ENCODE peak calls at places on chromosome 6, in seven cellular contexts. P, J, H, X, T, L and A are unnamed samples. For H3K4me1, the result is how much of the 10 kb centered on the place peaks cover.

GRCh38 chr6:2708456-2708855 is 42.3 kb downstream of the MYLK4 start:
- DNase-seq in X (no peak), H (no peak), L (no peak), J (no peak), P (peak), T (no peak), A (no peak)

GRCh38 chr6:133804263-133804662 is 84.7 kb upstream of the TCF21 start:
- DNase-seq in L (no peak), J (peak), T (no peak), H (no peak), P (peak), X (no peak), A (no peak)

GRCh38 chr6:51562198-51562597 is 525.2 kb downstream of the PKHD1 start:
- DNase-seq in L (no peak), H (no peak), P (no peak), J (no peak), T (peak), X (no peak), A (no peak)

GRCh38 chr6:89763550-89763949 is 56.0 kb downstream of the MDN1 start:
- DNase-seq in X (no peak), P (peak), H (no peak), L (no peak), J (no peak), T (no peak), A (no peak)

GRCh38 chr6:142400495-142400894 is 98.7 kb downstream of the ADGRG6 start:
- DNase-seq in J (no peak), P (no peak), H (no peak), L (no peak), T (no peak), X (no peak), A (no peak)

GRCh38 chr6:33428219-33428890 is 8.5 kb downstream of the SYNGAP1 start:
- DNase-seq in P (peak), T (peak), H (no peak), X (no peak), J (no peak), L (peak), A (no peak)

GRCh38 chr6:149266659-149267058 is 50.9 kb upstream of the TAB2 start:
- DNase-seq in P (no peak), T (no peak), H (no peak), X (no peak), L (no peak), J (no peak), A (no peak)

GRCh38 chr6:117456998-117457397 is 25.5 kb upstream of the DCBLD1 start:
- DNase-seq in P (no peak), X (no peak), T (no peak), J (no peak), L (no peak), H (no peak), A (no peak)

GRCh38 chr6:25027221-25027916 is 91.6 kb upstream of the RIPOR2 start:
- DNase-seq in H (no peak), X (peak), J (no peak), L (peak), T (peak), P (no peak), A (no peak)

GRCh38 chr6:20630136-20630535 is 95.9 kb downstream of the CDKAL1 start:
- DNase-seq in J (no peak), X (no peak), P (no peak), L (no peak), T (no peak), H (no peak), A (peak)

GRCh38 chr6:26602262-26602661 is 5.5 kb downstream of the ABT1 start:
- DNase-seq in T (no peak), P (no peak), L (no peak), H (no peak), J (no peak), X (no peak), A (no peak)

GRCh38 chr6:82842721-82843120 is 222.9 kb downstream of the UBE3D start:
- DNase-seq in P (peak), T (no peak), H (no peak), J (no peak), L (no peak), X (no peak), A (no peak)

GRCh38 chr6:109454483-109455160 is 950 bp downstream of the MICAL1 start:
- DNase-seq in J (no peak), X (peak), L (peak), H (peak), T (peak), P (peak), A (no peak)

GRCh38 chr6:36976931-36977330 is 9.1 kb downstream of the MTCH1 start:
- DNase-seq in X (no peak), P (no peak), T (no peak), L (no peak), H (no peak), J (no peak), A (no peak)

GRCh38 chr6:36979343-36979742 is 6.7 kb downstream of the MTCH1 start:
- DNase-seq in L (no peak), H (peak), P (peak), J (no peak), T (peak), X (no peak), A (no peak)

GRCh38 chr6:36980129-36980528 is 5.9 kb downstream of the MTCH1 start:
- DNase-seq in J (no peak), P (no peak), T (no peak), X (no peak), L (no peak), H (no peak), A (no peak)

GRCh38 chr6:36977470-36977941 is 8.5 kb downstream of the MTCH1 start:
- DNase-seq in T (no peak), P (peak), L (no peak), H (no peak), J (no peak), X (no peak), A (no peak)

DNA sequence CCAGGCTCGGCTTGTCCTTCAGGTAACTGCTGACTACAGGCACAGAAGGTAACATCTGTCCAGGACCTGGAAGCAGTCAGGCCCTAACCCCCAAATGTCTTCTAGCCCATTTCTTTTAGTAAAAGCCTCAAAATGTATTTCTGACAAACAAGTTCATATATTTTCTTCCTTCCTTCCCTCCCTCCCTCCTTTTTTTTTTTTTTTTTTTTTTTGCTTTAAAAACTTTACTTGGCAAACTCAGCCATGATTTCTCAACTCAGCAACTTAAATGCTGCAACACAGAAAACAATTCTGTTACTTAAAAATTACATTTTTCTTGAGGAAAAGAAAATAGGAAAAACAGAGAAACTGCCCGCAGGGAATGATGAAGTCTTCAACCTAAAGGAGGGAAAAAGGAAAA is 7.3 kb downstream of the MTCH1 start:
- DNase-seq in T (no peak), X (no peak), J (no peak), P (no peak), L (no peak), H (no peak), A (no peak)
- H3K4me1 ChIP-seq in T (under half), X (under half), J (under half), P (under half), L (half or more), H (under half), A (under half)

GRCh38 chr6:36061236-36061635 is 33.6 kb downstream of the MAPK14 start:
- DNase-seq in H (no peak), P (no peak), T (no peak), X (no peak), J (no peak), L (no peak), A (no peak)

GRCh38 chr6:36066817-36067216 is 39.2 kb downstream of the MAPK14 start:
- DNase-seq in P (no peak), J (no peak), L (no peak), X (no peak), H (no peak), T (no peak), A (no peak)

GRCh38 chr6:36062247-36062646 is 34.6 kb downstream of the MAPK14 start:
- DNase-seq in L (no peak), H (no peak), X (no peak), T (no peak), J (no peak), P (no peak), A (no peak)

GRCh38 chr6:36064770-36065396 is 37.3 kb downstream of the MAPK14 start:
- DNase-seq in X (no peak), H (no peak), T (no peak), L (no peak), J (no peak), P (no peak), A (no peak)

GRCh38 chr6:36063318-36063717 is 35.7 kb downstream of the MAPK14 start:
- DNase-seq in T (no peak), H (no peak), L (no peak), X (no peak), J (no peak), P (no peak), A (no peak)
- H3K4me1 ChIP-seq in T (under half), H (under half), L (under half), X (under half), J (under half), P (under half), A (under half)

GRCh38 chr6:112218563-112218962 is 35.8 kb downstream of the LAMA4 start:
- DNase-seq in J (peak), T (no peak), X (peak), H (no peak), P (peak), L (no peak), A (no peak)
- H3K4me1 ChIP-seq in J (under half), T (under half), X (under half), H (under half), P (half or more), L (half or more), A (under half)

GRCh38 chr6:41566961-41567360 is 20.8 kb downstream of the FOXP4 start:
- DNase-seq in P (no peak), T (no peak), J (no peak), L (no peak), H (no peak), X (no peak), A (no peak)
- H3K4me1 ChIP-seq in P (under half), T (under half), J (under half), L (under half), H (under half), X (under half), A (under half)

DNA sequence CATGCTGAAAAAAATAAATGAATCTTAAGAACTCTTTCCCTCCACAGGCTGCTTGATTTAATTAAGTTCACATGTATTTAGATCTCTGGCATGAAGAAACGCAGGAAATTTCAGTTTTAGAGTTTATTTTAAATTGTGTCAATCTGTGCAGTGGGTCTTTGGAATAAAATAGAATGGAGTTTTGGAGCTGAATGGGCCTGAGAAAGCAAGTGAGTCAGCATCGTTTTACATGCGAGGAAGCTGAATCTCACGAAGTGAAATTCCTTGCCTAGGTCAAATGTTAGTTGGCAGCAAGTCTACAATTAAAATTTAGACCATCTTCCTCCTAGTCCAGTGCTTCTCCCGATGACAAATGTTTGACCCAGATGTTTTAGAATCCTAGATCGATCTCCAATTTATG is 22.4 kb downstream of the MAP7 start:
- DNase-seq in J (no peak), P (peak), H (no peak), T (no peak), X (no peak), L (no peak), A (no peak)
- H3K4me1 ChIP-seq in J (under half), P (under half), H (under half), T (under half), X (under half), L (under half), A (under half)

DNA sequence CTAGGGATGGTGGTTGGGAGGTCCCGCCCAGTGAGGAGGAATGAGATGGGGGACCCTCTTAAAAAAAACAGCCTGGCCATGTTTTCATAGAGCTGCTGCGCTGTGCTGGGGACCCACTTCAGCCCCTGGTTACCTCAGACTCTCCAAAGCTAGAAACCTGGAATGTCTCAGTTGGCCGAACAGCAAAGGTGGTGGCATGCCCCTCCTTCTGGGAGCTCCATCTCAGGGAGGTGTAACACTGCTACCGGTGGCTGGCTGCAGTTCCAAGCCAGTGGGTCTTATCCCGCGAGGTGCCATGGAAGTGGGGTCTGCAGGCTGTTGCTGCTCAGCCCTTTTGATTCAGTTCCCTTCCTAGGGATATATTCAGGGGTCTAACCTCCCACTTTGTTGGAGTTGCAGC is 35.7 kb upstream of the TFB1M start:
- DNase-seq in L (no peak), H (no peak), T (no peak), X (no peak), J (no peak), P (no peak), A (no peak)
- H3K4me1 ChIP-seq in L (under half), H (under half), T (under half), X (under half), J (under half), P (under half), A (under half)